ENCODE peak calls at places on chromosomes 2 and 18, in seven cellular contexts. Z is HL-60, C is fibroblast of lung, I is GM12864, U is OCI-LY7, W is gastrocnemius medialis, A is body of pancreas. D is an unnamed sample.

GRCh38 chr2:27001851-27002369 is 30.9 kb upstream of the TMEM214 start:
- DNase-seq in U (no peak), C (no peak), Z (no peak), W (no peak), A (no peak), I (no peak), D (no peak)

GRCh38 chr2:48711343-48711742 is 44.2 kb downstream of the LHCGR start:
- DNase-seq in U (no peak), C (no peak), I (no peak), A (no peak), Z (no peak), W (no peak), D (no peak)

GRCh38 chr2:47239119-47239969 is 84.2 kb upstream of the STPG4 start:
- DNase-seq in Z (no peak), U (no peak), W (no peak), A (no peak), I (no peak), C (no peak), D (no peak)

GRCh38 chr18:24773101-24773500 is 312.7 kb downstream of the HRH4 start:
- DNase-seq in U (no peak), C (no peak), W (no peak), I (no peak), A (no peak), Z (no peak), D (no peak)

GRCh38 chr18:28735731-28736130 is 558.8 kb upstream of the CDH2 start:
- DNase-seq in W (no peak), A (no peak), C (peak; percentile 98), I (no peak), Z (no peak), U (no peak), D (no peak)

GRCh38 chr2:210956101-210956500 is 399.7 kb downstream of the CPS1 start:
- DNase-seq in Z (no peak), A (no peak), I (no peak), U (no peak), W (no peak), C (peak; percentile 63), D (no peak)

GRCh38 chr2:58594762-58595161 is 353.6 kb upstream of the FANCL start:
- DNase-seq in A (no peak), U (no peak), I (no peak), C (peak; percentile 32), Z (no peak), W (no peak), D (no peak)

GRCh38 chr2:186984966-186985365 is 136.0 kb upstream of the ZSWIM2 start:
- DNase-seq in Z (no peak), U (no peak), W (no peak), C (no peak), A (no peak), I (no peak), D (no peak)

GRCh38 chr18:777021-777420 is 35.0 kb downstream of the YES1 start:
- DNase-seq in C (peak; percentile 46), I (no peak), U (no peak), Z (no peak), A (no peak), W (no peak), D (no peak)

GRCh38 chr2:28952806-28953190 is 28.3 kb upstream of the TOGARAM2 start:
- DNase-seq in A (no peak), Z (peak; percentile 61), U (peak; percentile 27), W (peak; percentile 80), I (no peak), C (no peak), D (no peak)
- TF ChIP-seq CTCF in A (no peak), Z (no peak), U (peak; percentile 44), W (no peak), I (no peak), C (no peak), D (peak; percentile 17)

DNA sequence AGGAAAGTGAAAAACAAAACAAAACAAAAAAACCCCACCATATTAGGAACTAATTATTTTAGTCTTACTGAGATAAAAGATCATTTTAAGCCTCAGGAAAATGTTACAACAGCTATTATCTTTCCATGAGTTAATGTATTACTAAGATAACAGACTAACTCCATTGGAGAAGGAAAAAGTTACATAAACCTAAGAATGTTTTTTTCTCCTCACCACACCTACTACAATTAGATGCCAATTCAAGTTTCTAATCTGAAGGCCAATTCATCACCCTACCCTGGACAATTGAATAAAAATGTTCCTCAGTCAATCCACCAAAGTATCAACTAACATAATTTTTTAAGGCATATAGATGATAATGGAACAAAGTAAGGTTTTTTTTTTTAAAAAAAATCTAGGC is 10.2 kb upstream of the GFPT1 start:
- DNase-seq in I (no peak), A (no peak), W (no peak), Z (no peak), C (no peak), U (no peak), D (no peak)
- H3K4me3 ChIP-seq in I (no peak overlapping the region), A (no peak overlapping the region), W (no peak overlapping the region), Z (no peak overlapping the region), C (no peak overlapping the region), U (no peak overlapping the region), D (no peak overlapping the region)

GRCh38 chr2:139478191-139478914 is 698.2 kb upstream of the NXPH2 start:
- DNase-seq in Z (no peak), W (no peak), I (no peak), U (no peak), C (no peak), A (no peak), D (no peak)
- TF ChIP-seq CTCF in Z (no peak), W (no peak), I (no peak), U (no peak), C (no peak), A (no peak), D (no peak)

GRCh38 chr18:44557626-44558151 is 123.0 kb upstream of the SETBP1 start:
- DNase-seq in A (no peak), I (no peak), W (no peak), Z (no peak), U (no peak), C (no peak), D (no peak)

GRCh38 chr18:44552706-44553105 is 128.0 kb upstream of the SETBP1 start:
- DNase-seq in W (no peak), U (no peak), C (no peak), A (no peak), Z (no peak), I (no peak), D (no peak)

DNA sequence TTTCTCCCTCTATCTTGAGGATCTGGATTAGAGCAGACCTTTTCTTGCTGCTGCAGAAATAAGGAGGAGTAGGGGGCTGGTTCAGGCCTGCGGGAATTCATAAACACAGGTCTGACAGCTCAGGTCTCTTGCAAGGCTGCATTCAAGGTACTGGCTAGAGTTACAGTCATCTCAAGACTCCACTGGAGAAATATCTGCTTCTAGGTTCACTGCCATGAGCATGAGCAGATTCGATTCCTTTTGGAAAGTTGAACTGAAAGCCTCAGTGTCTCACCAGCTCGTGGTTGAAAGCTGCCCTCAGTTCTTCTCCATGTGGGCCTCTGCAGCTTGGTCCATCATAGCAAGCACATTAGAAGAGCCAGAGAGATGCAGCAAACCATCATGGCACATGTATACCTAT is 124.4 kb upstream of the SETBP1 start:
- DNase-seq in I (peak; percentile 10), A (no peak), Z (no peak), C (no peak), U (no peak), W (no peak), D (peak; percentile 29)
- H3K4me3 ChIP-seq in I (no peak overlapping the region), A (no peak overlapping the region), Z (no peak overlapping the region), C (no peak overlapping the region), U (no peak overlapping the region), W (no peak overlapping the region), D (no peak overlapping the region)

DNA sequence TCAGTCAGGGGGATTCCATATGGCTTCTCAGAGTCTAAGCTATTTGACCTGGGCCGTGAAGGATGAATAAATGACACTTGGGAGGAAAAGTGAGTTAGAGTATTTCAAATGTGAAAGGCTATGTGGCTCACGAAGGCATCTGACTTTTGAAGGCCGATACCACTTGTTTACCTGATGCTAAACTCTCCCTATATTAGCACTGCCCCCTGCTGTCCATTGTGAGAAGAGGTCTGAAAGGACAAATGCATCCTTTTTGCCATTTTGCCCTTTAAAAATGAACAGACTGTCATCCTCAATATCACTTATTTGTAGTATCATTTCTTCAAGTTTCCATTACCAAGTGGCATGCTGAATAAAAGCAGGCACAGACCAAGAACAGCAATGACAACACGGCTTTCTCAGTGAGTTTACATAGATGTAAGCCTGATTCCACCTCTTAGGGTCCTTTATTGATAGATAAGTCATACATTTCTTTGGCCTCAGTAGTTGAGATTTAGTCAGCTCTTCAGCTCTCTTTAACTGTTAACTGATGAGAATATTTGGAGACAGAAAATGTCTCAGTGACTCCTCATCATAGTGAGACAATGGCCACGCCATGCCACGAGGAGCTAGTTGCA is 40.1 kb downstream of the DOCK10 start:
- DNase-seq in W (peak; percentile 17), A (peak; percentile 35), I (peak; percentile 57), Z (no peak), U (peak; percentile 86), C (peak; percentile 64), D (peak; percentile 85)
- TF ChIP-seq CTCF in W (peak; percentile 67), A (peak; percentile 46), I (peak; percentile 81), Z (peak; percentile 62), U (peak; percentile 93), C (peak; percentile 87), D (peak; percentile 76)